ENCODE peak calls at places on chromosomes 4 and X, in four cellular contexts. P is cardiac muscle cell, K is DND-41, L is cardiac fibroblast. H is an unnamed sample.
A peak's percentile ranks its signal among the peaks of the same experiment; 100 is the strongest.

GRCh38 chr4:24753519-24753918 is 41.9 kb upstream of the SOD3 start:
- DNase-seq in K (no peak), L (no peak), P (no peak), H (no peak)

GRCh38 chr4:185833055-185833598 is 21.1 kb upstream of the SORBS2 start:
- DNase-seq in P (peak; percentile 71), L (peak; percentile 68), K (no peak), H (no peak)

GRCh38 chr4:173652283-173652931 is 122.4 kb upstream of the HAND2 start:
- DNase-seq in P (no peak), K (no peak), L (no peak), H (no peak)

GRCh38 chrX:29535212-29536162 is 679.9 kb upstream of the MAGEB2 start:
- DNase-seq in L (peak; percentile 21), K (no peak), P (peak; percentile 17), H (no peak)

GRCh38 chr4:81069706-81070331 is 39.3 kb downstream of the BMP3 start:
- DNase-seq in L (peak; percentile 94), P (peak; percentile 93), K (peak; percentile 73), H (no peak)

GRCh38 chr4:52869196-52869595 is 7.1 kb downstream of the RASL11B start:
- DNase-seq in P (peak; percentile 65), L (peak; percentile 55), K (no peak), H (no peak)

GRCh38 chr4:130165381-130165780 is 1069.4 kb downstream of the C4orf33 start:
- DNase-seq in L (no peak), P (no peak), K (no peak), H (no peak)

GRCh38 chr4:3226467-3226866 is 22.5 kb upstream of the MSANTD1 start:
- DNase-seq in P (no peak), K (no peak), L (no peak), H (no peak)

GRCh38 chr4:158172558-158173258 is at the start of gene GASK1B:
- DNase-seq in L (peak; percentile 84), K (no peak), P (peak; percentile 86), H (no peak)

GRCh38 chr4:149932188-149932587 is 116.5 kb upstream of the IQCM start:
- DNase-seq in P (no peak), L (no peak), K (no peak), H (no peak)

GRCh38 chr4:48752256-48752655 is 27.8 kb downstream of the FRYL start:
- DNase-seq in K (no peak), L (no peak), P (no peak), H (no peak)

GRCh38 chrX:39309018-39309620 is 507.9 kb downstream of the MID1IP1 start:
- DNase-seq in P (peak; percentile 63), L (peak; percentile 37), K (peak; percentile 10), H (no peak)

GRCh38 chr4:15004701-15005301 is 2.5 kb downstream of the CPEB2 start:
- DNase-seq in P (peak; percentile 81), K (no peak), L (peak; percentile 81), H (peak; percentile 54)

GRCh38 chr4:159966741-159967140 is 863.9 kb downstream of the RAPGEF2 start:
- DNase-seq in P (no peak), K (no peak), L (no peak), H (no peak)

GRCh38 chr4:118307619-118308018 is 45.2 kb downstream of the PRSS12 start:
- DNase-seq in L (no peak), K (no peak), P (no peak), H (no peak)

GRCh38 chr4:73103799-73104503 is 34.4 kb upstream of the COX18 start:
- DNase-seq in L (no peak), P (peak; percentile 8), K (no peak), H (no peak)

GRCh38 chr4:148634476-148634875 is 192.3 kb upstream of the NR3C2 start:
- DNase-seq in P (no peak), K (no peak), L (peak; percentile 2), H (no peak)

GRCh38 chr4:142416121-142416520 is 430.0 kb downstream of the INPP4B start:
- DNase-seq in K (no peak), P (peak; percentile 49), L (peak; percentile 40), H (no peak)

GRCh38 chr4:160129439-160129838 is 1026.6 kb downstream of the RAPGEF2 start:
- DNase-seq in P (no peak), K (no peak), L (no peak), H (no peak)

GRCh38 chrX:7146703-7147430 is 645 bp upstream of the STS start:
- DNase-seq in K (peak; percentile 34), L (peak; percentile 20), P (peak; percentile 7), H (no peak)

GRCh38 chrX:78922754-78923153 is 22.4 kb upstream of the P2RY10 start:
- DNase-seq in P (no peak), L (no peak), K (no peak), H (no peak)

GRCh38 chrX:103552236-103552635 is 32.9 kb upstream of the RAB40A start:
- DNase-seq in P (peak; percentile 66), K (no peak), L (peak; percentile 62), H (no peak)

GRCh38 chr4:167020410-167020809 is 213.9 kb downstream of the SPOCK3 start:
- DNase-seq in L (no peak), P (peak; percentile 32), K (no peak), H (no peak)

GRCh38 chr4:158410272-158410671 is 111.4 kb upstream of the RXFP1 start:
- DNase-seq in P (peak; percentile 36), L (peak; percentile 46), K (no peak), H (no peak)

GRCh38 chrX:17590892-17591740 is 146.2 kb upstream of the SCML1 start:
- DNase-seq in K (peak; percentile 23), P (peak; percentile 85), L (peak; percentile 80), H (no peak)

GRCh38 chr4:114479595-114479994 is 119.0 kb upstream of the UGT8 start:
- DNase-seq in L (no peak), K (no peak), P (no peak), H (no peak)

GRCh38 chr4:116925900-116926457 is 159.4 kb downstream of the TRAM1L1 start:
- DNase-seq in P (no peak), K (no peak), L (no peak), H (no peak)

GRCh38 chrX:115311666-115312065 is 22.2 kb downstream of the LUZP4 start:
- DNase-seq in L (peak; percentile 3), P (peak; percentile 29), K (no peak), H (no peak)

GRCh38 chrX:50430917-50431316 is 39.7 kb downstream of the DGKK start:
- DNase-seq in K (no peak), P (no peak), L (no peak), H (no peak)

GRCh38 chrX:11103751-11104150 is 7.4 kb upstream of the HCCS start:
- DNase-seq in P (no peak), K (no peak), L (no peak), H (no peak)

GRCh38 chrX:3526084-3526483 is 179.6 kb upstream of the MXRA5 start:
- DNase-seq in K (no peak), L (peak; percentile 49), P (peak; percentile 67), H (no peak)

GRCh38 chrX:1661048-1661921 is 46.4 kb downstream of the ASMT start:
- DNase-seq in K (peak; percentile 97), L (no peak), P (no peak), H (no peak)

GRCh38 chr4:88705805-88706518 is 8.3 kb upstream of the NAP1L5 start:
- DNase-seq in P (peak; percentile 30), L (peak; percentile 52), K (no peak), H (no peak)

GRCh38 chr4:20625460-20625859 is 74.8 kb upstream of the PACRGL start:
- DNase-seq in K (no peak), P (no peak), L (no peak), H (no peak)

GRCh38 chrX:413322-414201 is 26.9 kb upstream of the PPP2R3B start:
- DNase-seq in K (no peak), P (peak; percentile 37), L (peak; percentile 46), H (no peak)

GRCh38 chrX:103879339-103879738 is 47.3 kb upstream of the RAB9B start:
- DNase-seq in K (no peak), P (peak; percentile 70), L (peak; percentile 28), H (no peak)

GRCh38 chr4:80265571-80266266 is 745 bp upstream of the FGF5 start:
- DNase-seq in K (no peak), L (peak; percentile 63), P (peak; percentile 54), H (no peak)

GRCh38 chr4:24924309-24924781 is 11.5 kb upstream of the CCDC149 start:
- DNase-seq in L (peak; percentile 94), K (no peak), P (peak; percentile 96), H (no peak)

GRCh38 chrX:46588263-46588662 is 14.7 kb downstream of the CHST7 start:
- DNase-seq in L (peak; percentile 83), P (peak; percentile 86), K (peak; percentile 59), H (no peak)

GRCh38 chr4:42768125-42768748 is 111.3 kb upstream of the ATP8A1 start:
- DNase-seq in K (no peak), P (no peak), L (no peak), H (no peak)
- TF ChIP-seq CTCF in K (peak; percentile 8), P (no peak), L (no peak), H (no peak)

GRCh38 chr4:1006856-1007255 is 4.6 kb upstream of the FGFRL1 start:
- DNase-seq in L (no peak), K (no peak), P (no peak), H (no peak)
- TF ChIP-seq CTCF in L (no peak), K (no peak), P (no peak), H (no peak)

GRCh38 chrX:64843224-64843623 is 133.0 kb downstream of the ZC4H2 start:
- DNase-seq in K (no peak), L (no peak), P (no peak), H (no peak)
- TF ChIP-seq CTCF in K (no peak), L (no peak), P (no peak), H (no peak)

DNA sequence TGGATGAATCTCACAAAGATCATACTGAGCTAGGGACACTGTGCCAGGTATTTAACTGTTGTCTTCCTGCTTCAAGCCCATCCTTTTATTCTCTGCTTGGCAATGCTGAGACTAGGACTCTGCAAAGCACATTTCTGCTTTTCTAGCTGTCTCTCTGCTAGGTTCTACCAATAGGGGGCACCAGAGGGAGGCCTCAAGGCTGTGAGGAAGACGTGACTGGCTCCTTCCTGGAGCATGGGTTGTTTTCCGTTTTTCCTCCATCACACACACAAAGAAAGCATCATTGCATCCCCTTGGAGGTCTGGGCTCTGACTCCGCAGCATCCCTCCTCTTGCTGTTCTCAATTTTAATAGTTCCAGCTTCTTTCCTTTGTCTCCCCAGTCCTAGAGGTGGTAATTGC is 10.9 kb upstream of the DCTD start:
- DNase-seq in L (no peak), P (no peak), K (no peak), H (no peak)
- TF ChIP-seq CTCF in L (peak; percentile 31), P (peak; percentile 27), K (peak; percentile 33), H (no peak)

GRCh38 chrX:58025979-58026378 is 115.7 kb upstream of the ZXDA start:
- DNase-seq in P (peak; percentile 2), K (peak; percentile 37), L (peak; percentile 16), H (no peak)
- TF ChIP-seq CTCF in P (peak; percentile 13), K (peak; percentile 69), L (peak; percentile 51), H (no peak)

GRCh38 chr4:56410247-56410646 is 23.0 kb upstream of the AASDH start:
- DNase-seq in K (no peak), L (peak; percentile 98), P (peak; percentile 98), H (no peak)
- TF ChIP-seq CTCF in K (no peak), L (no peak), P (no peak), H (no peak)

GRCh38 chr4:76750716-76751115 is 147.2 kb downstream of the SOWAHB start:
- DNase-seq in P (no peak), L (no peak), K (no peak), H (no peak)

GRCh38 chr4:76751612-76752343 is 146.2 kb downstream of the SOWAHB start:
- DNase-seq in L (no peak), P (no peak), K (no peak), H (no peak)

GRCh38 chr4:76749361-76749760 is 148.6 kb downstream of the SOWAHB start:
- DNase-seq in K (no peak), P (no peak), L (no peak), H (no peak)

GRCh38 chr4:76747613-76748012 is 150.3 kb downstream of the SOWAHB start:
- DNase-seq in K (no peak), P (no peak), L (no peak), H (no peak)

GRCh38 chr4:76748649-76749048 is 149.3 kb downstream of the SOWAHB start:
- DNase-seq in K (peak; percentile 30), L (peak; percentile 50), P (peak; percentile 48), H (no peak)
- TF ChIP-seq CTCF in K (peak; percentile 47), L (peak; percentile 11), P (peak; percentile 20), H (no peak)

H was measured in omental fat pad.